ENCODE peak calls at places on chromosomes 11 and 22, in seven cellular contexts. B, C, M, N, Q, D and H are unnamed samples.

GRCh38 chr11:64643258-64643881 is 52.4 kb downstream of the SLC22A12 start:
- DNase-seq in N (no peak), B (no peak), C (no peak), D (no peak), Q (no peak), M (no peak), H (no peak)

GRCh38 chr22:32572741-32573140 is 98.1 kb downstream of the FBXO7 start:
- DNase-seq in D (no peak), C (no peak), Q (no peak), B (peak), M (no peak), N (no peak), H (no peak)

GRCh38 chr11:86629070-86629706 is 43.2 kb downstream of the ME3 start:
- DNase-seq in Q (no peak), C (no peak), N (no peak), B (no peak), D (no peak), M (no peak), H (no peak)

GRCh38 chr11:94706211-94706610 is 61.9 kb upstream of the AMOTL1 start:
- DNase-seq in C (peak), M (no peak), N (no peak), Q (no peak), D (no peak), B (no peak), H (no peak)

GRCh38 chr11:131488208-131488607 is 117.8 kb downstream of the NTM start:
- DNase-seq in M (no peak), D (no peak), B (no peak), N (no peak), Q (no peak), C (no peak), H (no peak)

GRCh38 chr22:47631571-47632102 is 869.2 kb downstream of the TBC1D22A start:
- DNase-seq in M (no peak), Q (no peak), B (peak), D (no peak), C (peak), N (no peak), H (no peak)

GRCh38 chr11:128711136-128711535 is 17.3 kb downstream of the FLI1 start:
- DNase-seq in M (no peak), D (no peak), N (no peak), C (no peak), B (no peak), Q (no peak), H (no peak)

GRCh38 chr11:129750343-129751292 is 65.0 kb upstream of the TMEM45B start:
- DNase-seq in M (peak), B (peak), Q (peak), N (peak), C (peak), D (peak), H (peak)

GRCh38 chr11:66450610-66451009 is 12.0 kb upstream of the MRPL11 start:
- DNase-seq in D (no peak), N (no peak), Q (no peak), C (no peak), M (no peak), B (no peak), H (peak)